ENCODE peak calls at places on chromosomes 5 and 9, in six cellular contexts. G is astrocyte of the hippocampus; X is NCI-H2227 treated with DMSO at 0.1 percent for 48 hours; K is SW480; J is stimulated activated CD4-positive, alpha-beta T cell treated with anti-CD3 and anti-CD28 coated beads, Interleukin-15, amount 100 ng/mL, for 1 hour; O is activated CD8-positive, alpha-beta T cell treated with anti-CD3 and anti-CD28 coated beads, Interleukin-2, amount 10 ng/mL, durations not matched to agents 7 days and 5 days. L is an unnamed sample.

GRCh38 chr5:132764671-132765070 is 12.4 kb downstream of the SEPTIN8 start:
- DNase-seq in G (no peak), X (no peak), K (no peak), J (no peak), O (no peak), L (no peak)

GRCh38 chr5:67013719-67014118 is 182.9 kb downstream of the CD180 start:
- DNase-seq in G (no peak), X (no peak), K (no peak), J (no peak), O (no peak), L (no peak)

GRCh38 chr9:108609227-108609894 is 246.4 kb downstream of the ACTL7B start:
- DNase-seq in G (peak), X (no peak), K (no peak), J (no peak), O (no peak), L (no peak)

GRCh38 chr5:73318308-73318719 is 130.3 kb downstream of the FOXD1 start:
- DNase-seq in G (no peak), X (no peak), K (no peak), J (no peak), O (no peak), L (no peak)

GRCh38 chr5:116448869-116449453 is 125.7 kb downstream of the SEMA6A start:
- DNase-seq in G (no peak), X (no peak), K (no peak), J (no peak), O (no peak), L (no peak)

GRCh38 chr9:80410106-80410505 is 838.3 kb downstream of the TLE4 start:
- DNase-seq in G (peak), X (peak), K (no peak), J (no peak), O (no peak), L (no peak)

GRCh38 chr9:83166369-83166768 is 103.4 kb upstream of the RASEF start:
- DNase-seq in G (no peak), X (peak), K (peak), J (no peak), O (no peak), L (no peak)

GRCh38 chr9:116435706-116436105 is 251.4 kb upstream of the TRIM32 start:
- DNase-seq in G (peak), X (no peak), K (no peak), J (no peak), O (no peak), L (no peak)

GRCh38 chr5:72597456-72597948 is 90.3 kb upstream of the ZNF366 start:
- DNase-seq in G (peak), X (no peak), K (peak), J (no peak), O (no peak), L (no peak)

GRCh38 chr5:36440300-36440699 is 138.6 kb upstream of the RANBP3L start:
- DNase-seq in G (no peak), X (no peak), K (no peak), J (no peak), O (no peak), L (no peak)

L was measured in activated CD4-positive, CD25-positive, alpha-beta regulatory T cell treated with anti-CD3 and anti-CD28 coated beads, Interleukin-2, amount 50 U/mL, for 16 hours.